ENCODE peak calls at places on chromosomes 13 and 19, in nine cellular contexts. One of them, this sample, is unnamed.

GRCh38 chr13:26377038-26377437 is 123.1 kb downstream of the CDK8 start:
- DNase-seq in AG09309: no peak
- DNase-seq in Caco-2: peak
- DNase-seq in psoas muscle: peak
- DNase-seq in fibroblast of lung: peak
- DNase-seq in spleen: no peak
- DNase-seq in right atrium auricular region: no peak
- DNase-seq in tibial artery: no peak
- DNase-seq in AG04450: no peak
- DNase-seq in this sample: no peak

GRCh38 chr19:44752123-44752815 is 3.8 kb downstream of the BCL3 start:
- DNase-seq in AG09309: no peak
- DNase-seq in Caco-2: no peak
- DNase-seq in psoas muscle: no peak
- DNase-seq in fibroblast of lung: no peak
- DNase-seq in spleen: no peak
- DNase-seq in right atrium auricular region: no peak
- DNase-seq in tibial artery: no peak
- DNase-seq in AG04450: no peak
- DNase-seq in this sample: no peak

GRCh38 chr13:60329221-60329983 is 67.6 kb upstream of the TDRD3 start:
- DNase-seq in AG09309: no peak
- DNase-seq in Caco-2: peak
- DNase-seq in psoas muscle: no peak
- DNase-seq in fibroblast of lung: peak
- DNase-seq in spleen: no peak
- DNase-seq in right atrium auricular region: no peak
- DNase-seq in tibial artery: no peak
- DNase-seq in AG04450: no peak
- DNase-seq in this sample: peak

GRCh38 chr13:39107484-39108040 is 69.3 kb downstream of the NHLRC3 start:
- DNase-seq in AG09309: no peak
- DNase-seq in Caco-2: no peak
- DNase-seq in psoas muscle: no peak
- DNase-seq in fibroblast of lung: no peak
- DNase-seq in spleen: no peak
- DNase-seq in right atrium auricular region: no peak
- DNase-seq in tibial artery: no peak
- DNase-seq in AG04450: no peak
- DNase-seq in this sample: no peak

GRCh38 chr13:70541451-70541850 is 433.2 kb upstream of the KLHL1 start:
- DNase-seq in AG09309: no peak
- DNase-seq in Caco-2: no peak
- DNase-seq in psoas muscle: no peak
- DNase-seq in fibroblast of lung: no peak
- DNase-seq in spleen: no peak
- DNase-seq in right atrium auricular region: no peak
- DNase-seq in tibial artery: no peak
- DNase-seq in AG04450: no peak
- DNase-seq in this sample: no peak

GRCh38 chr19:8269724-8270123 is 38.4 kb downstream of the CD320 start:
- DNase-seq in AG09309: no peak
- DNase-seq in Caco-2: no peak
- DNase-seq in psoas muscle: no peak
- DNase-seq in fibroblast of lung: no peak
- DNase-seq in spleen: no peak
- DNase-seq in right atrium auricular region: peak
- DNase-seq in tibial artery: no peak
- DNase-seq in AG04450: no peak
- DNase-seq in this sample: no peak

GRCh38 chr19:35557539-35558399 is 5.7 kb downstream of the ATP4A start:
- DNase-seq in AG09309: no peak
- DNase-seq in Caco-2: peak
- DNase-seq in psoas muscle: peak
- DNase-seq in fibroblast of lung: peak
- DNase-seq in spleen: peak
- DNase-seq in right atrium auricular region: no peak
- DNase-seq in tibial artery: no peak
- DNase-seq in AG04450: no peak
- DNase-seq in this sample: no peak

GRCh38 chr13:92842145-92842544 is 384.5 kb upstream of the GPC6 start:
- DNase-seq in AG09309: peak
- DNase-seq in Caco-2: no peak
- DNase-seq in psoas muscle: no peak
- DNase-seq in fibroblast of lung: peak
- DNase-seq in spleen: no peak
- DNase-seq in right atrium auricular region: no peak
- DNase-seq in tibial artery: no peak
- DNase-seq in AG04450: peak
- DNase-seq in this sample: peak

GRCh38 chr13:75398072-75398471 is 83.9 kb downstream of the TBC1D4 start:
- DNase-seq in AG09309: no peak
- DNase-seq in Caco-2: no peak
- DNase-seq in psoas muscle: no peak
- DNase-seq in fibroblast of lung: no peak
- DNase-seq in spleen: no peak
- DNase-seq in right atrium auricular region: no peak
- DNase-seq in tibial artery: no peak
- DNase-seq in AG04450: no peak
- DNase-seq in this sample: no peak

GRCh38 chr13:110911880-110912279 is 3.0 kb downstream of the ANKRD10 start:
- DNase-seq in AG09309: no peak
- DNase-seq in Caco-2: no peak
- DNase-seq in psoas muscle: no peak
- DNase-seq in fibroblast of lung: peak
- DNase-seq in spleen: no peak
- DNase-seq in right atrium auricular region: no peak
- DNase-seq in tibial artery: no peak
- DNase-seq in AG04450: no peak
- DNase-seq in this sample: no peak

GRCh38 chr19:4870025-4870700 is 2.7 kb upstream of the PLIN3 start:
- DNase-seq in AG09309: peak
- DNase-seq in Caco-2: peak
- DNase-seq in psoas muscle: peak
- DNase-seq in fibroblast of lung: peak
- DNase-seq in spleen: peak
- DNase-seq in right atrium auricular region: peak
- DNase-seq in tibial artery: no peak
- DNase-seq in AG04450: peak
- DNase-seq in this sample: peak

GRCh38 chr13:29504691-29505090 is 90.8 kb downstream of the SLC7A1 start:
- DNase-seq in AG09309: no peak
- DNase-seq in Caco-2: no peak
- DNase-seq in psoas muscle: no peak
- DNase-seq in fibroblast of lung: no peak
- DNase-seq in spleen: peak
- DNase-seq in right atrium auricular region: no peak
- DNase-seq in tibial artery: no peak
- DNase-seq in AG04450: no peak
- DNase-seq in this sample: no peak

GRCh38 chr13:44393391-44393790 is 19.8 kb downstream of the SERP2 start:
- DNase-seq in AG09309: no peak
- DNase-seq in Caco-2: no peak
- DNase-seq in psoas muscle: no peak
- DNase-seq in fibroblast of lung: peak
- DNase-seq in spleen: no peak
- DNase-seq in right atrium auricular region: no peak
- DNase-seq in tibial artery: peak
- DNase-seq in AG04450: no peak
- DNase-seq in this sample: peak

GRCh38 chr19:39297931-39298634 is 1.9 kb downstream of the IFNL1 start:
- DNase-seq in AG09309: no peak
- DNase-seq in Caco-2: no peak
- DNase-seq in psoas muscle: no peak
- DNase-seq in fibroblast of lung: no peak
- DNase-seq in spleen: peak
- DNase-seq in right atrium auricular region: no peak
- DNase-seq in tibial artery: peak
- DNase-seq in AG04450: no peak
- DNase-seq in this sample: no peak

GRCh38 chr13:80962855-80963254 is 621.9 kb upstream of the SPRY2 start:
- DNase-seq in AG09309: no peak
- DNase-seq in Caco-2: no peak
- DNase-seq in psoas muscle: no peak
- DNase-seq in fibroblast of lung: no peak
- DNase-seq in spleen: no peak
- DNase-seq in right atrium auricular region: no peak
- DNase-seq in tibial artery: no peak
- DNase-seq in AG04450: no peak
- DNase-seq in this sample: no peak

GRCh38 chr19:38917921-38918491 is 6.0 kb upstream of the CCER2 start:
- DNase-seq in AG09309: no peak
- DNase-seq in Caco-2: peak
- DNase-seq in psoas muscle: no peak
- DNase-seq in fibroblast of lung: no peak
- DNase-seq in spleen: peak
- DNase-seq in right atrium auricular region: no peak
- DNase-seq in tibial artery: peak
- DNase-seq in AG04450: no peak
- DNase-seq in this sample: no peak

GRCh38 chr13:75762066-75762937 is 126.2 kb downstream of the LMO7 start:
- DNase-seq in AG09309: no peak
- DNase-seq in Caco-2: peak
- DNase-seq in psoas muscle: no peak
- DNase-seq in fibroblast of lung: no peak
- DNase-seq in spleen: no peak
- DNase-seq in right atrium auricular region: no peak
- DNase-seq in tibial artery: no peak
- DNase-seq in AG04450: no peak
- DNase-seq in this sample: no peak

DNA sequence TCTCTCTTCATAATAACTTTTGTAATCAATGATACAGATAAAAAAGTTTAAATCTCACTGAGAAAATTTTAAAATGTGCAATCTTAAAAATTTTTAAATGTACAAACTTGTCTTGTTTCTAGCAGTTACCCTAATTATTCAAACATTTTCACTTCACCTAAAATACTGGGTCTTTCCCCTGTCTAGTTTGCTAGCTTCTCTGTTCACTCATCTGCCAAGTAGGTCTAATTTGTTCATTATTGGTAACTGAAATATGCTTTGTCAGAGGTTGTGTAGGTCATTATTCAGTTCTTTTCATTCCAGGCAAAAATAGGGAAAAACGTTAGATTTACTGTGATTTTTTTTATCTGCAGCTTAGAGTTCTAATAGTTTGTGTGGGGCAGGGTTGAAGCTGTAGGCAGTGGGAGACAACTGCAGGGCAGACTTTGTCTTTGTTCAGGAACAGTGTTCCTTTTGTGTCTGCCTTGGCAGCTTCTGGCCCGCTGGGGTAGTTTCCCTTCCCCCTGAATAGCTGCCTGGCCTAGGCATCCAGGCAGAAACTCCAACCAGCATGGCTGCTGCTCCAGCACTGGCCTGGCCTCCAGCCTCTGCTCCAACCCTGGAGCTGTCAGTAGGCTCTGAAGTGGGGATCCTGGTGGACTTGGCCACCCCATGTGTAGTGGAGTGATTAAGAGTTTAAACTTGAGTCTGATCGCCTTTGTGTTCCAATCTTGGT is 48.5 kb downstream of the WDFY2 start:
- DNase-seq in AG09309: no peak
- DNase-seq in Caco-2: no peak
- DNase-seq in psoas muscle: no peak
- DNase-seq in fibroblast of lung: no peak
- DNase-seq in spleen: no peak
- DNase-seq in right atrium auricular region: no peak
- DNase-seq in tibial artery: no peak
- DNase-seq in AG04450: no peak
- DNase-seq in this sample: no peak
- H3K4me3 ChIP-seq in AG09309: no peak
- H3K4me3 ChIP-seq in Caco-2: no peak
- H3K4me3 ChIP-seq in psoas muscle: no peak
- H3K4me3 ChIP-seq in fibroblast of lung: no peak
- H3K4me3 ChIP-seq in spleen: no peak
- H3K4me3 ChIP-seq in right atrium auricular region: no peak
- H3K4me3 ChIP-seq in tibial artery: no peak
- H3K4me3 ChIP-seq in AG04450: no peak
- H3K4me3 ChIP-seq in this sample: no peak

GRCh38 chr19:1113986-1114483 is 10.2 kb downstream of the GPX4 start:
- DNase-seq in AG09309: no peak
- DNase-seq in Caco-2: no peak
- DNase-seq in psoas muscle: no peak
- DNase-seq in fibroblast of lung: no peak
- DNase-seq in spleen: peak
- DNase-seq in right atrium auricular region: no peak
- DNase-seq in tibial artery: no peak
- DNase-seq in AG04450: no peak
- DNase-seq in this sample: no peak
- TF ChIP-seq CTCF in AG09309: no peak
- TF ChIP-seq CTCF in Caco-2: no peak
- TF ChIP-seq CTCF in psoas muscle: no peak
- TF ChIP-seq CTCF in fibroblast of lung: no peak
- TF ChIP-seq CTCF in spleen: no peak
- TF ChIP-seq CTCF in right atrium auricular region: no peak
- TF ChIP-seq CTCF in tibial artery: no peak
- TF ChIP-seq CTCF in AG04450: no peak
- TF ChIP-seq CTCF in this sample: no peak

GRCh38 chr13:20891034-20891433 is 11.5 kb downstream of the XPO4 start:
- DNase-seq in AG09309: no peak
- DNase-seq in Caco-2: no peak
- DNase-seq in psoas muscle: no peak
- DNase-seq in fibroblast of lung: no peak
- DNase-seq in spleen: no peak
- DNase-seq in right atrium auricular region: no peak
- DNase-seq in tibial artery: no peak
- DNase-seq in AG04450: no peak
- DNase-seq in this sample: no peak
- H3K4me3 ChIP-seq in AG09309: no peak
- H3K4me3 ChIP-seq in Caco-2: no peak
- H3K4me3 ChIP-seq in psoas muscle: no peak
- H3K4me3 ChIP-seq in fibroblast of lung: no peak
- H3K4me3 ChIP-seq in spleen: no peak
- H3K4me3 ChIP-seq in right atrium auricular region: no peak
- H3K4me3 ChIP-seq in tibial artery: no peak
- H3K4me3 ChIP-seq in AG04450: no peak
- H3K4me3 ChIP-seq in this sample: no peak

DNA sequence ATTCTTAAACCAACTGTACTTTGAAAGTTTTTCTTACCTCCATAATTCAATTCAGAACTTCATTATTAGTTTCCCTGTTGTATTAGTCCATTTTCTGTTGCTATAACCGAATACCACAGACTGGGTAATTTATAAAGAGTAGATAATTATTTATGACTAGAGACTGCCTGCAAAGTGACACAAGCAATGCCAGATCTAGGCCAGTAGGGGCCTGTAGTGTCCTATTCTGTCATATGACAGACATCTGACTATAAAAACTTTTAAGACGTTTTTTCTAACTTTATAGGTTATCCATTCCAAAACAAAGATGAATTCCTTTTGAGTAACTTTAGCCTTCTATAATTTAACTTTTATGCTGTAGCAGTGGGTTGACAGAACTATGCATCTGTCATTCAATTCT is 2783.8 kb downstream of the PCDH9 start:
- DNase-seq in AG09309: no peak
- DNase-seq in Caco-2: peak
- DNase-seq in psoas muscle: no peak
- DNase-seq in fibroblast of lung: no peak
- DNase-seq in spleen: no peak
- DNase-seq in right atrium auricular region: no peak
- DNase-seq in tibial artery: no peak
- DNase-seq in AG04450: no peak
- DNase-seq in this sample: no peak
- TF ChIP-seq CTCF in AG09309: peak
- TF ChIP-seq CTCF in Caco-2: peak
- TF ChIP-seq CTCF in psoas muscle: no peak
- TF ChIP-seq CTCF in fibroblast of lung: peak
- TF ChIP-seq CTCF in spleen: no peak
- TF ChIP-seq CTCF in right atrium auricular region: no peak
- TF ChIP-seq CTCF in tibial artery: peak
- TF ChIP-seq CTCF in AG04450: peak
- TF ChIP-seq CTCF in this sample: peak

GRCh38 chr19:18174983-18175382 is 1.4 kb downstream of the IFI30 start:
- DNase-seq in AG09309: no peak
- DNase-seq in Caco-2: no peak
- DNase-seq in psoas muscle: no peak
- DNase-seq in fibroblast of lung: no peak
- DNase-seq in spleen: peak
- DNase-seq in right atrium auricular region: no peak
- DNase-seq in tibial artery: no peak
- DNase-seq in AG04450: no peak
- DNase-seq in this sample: no peak
- H3K4me3 ChIP-seq in AG09309: no peak
- H3K4me3 ChIP-seq in Caco-2: no peak
- H3K4me3 ChIP-seq in psoas muscle: no peak
- H3K4me3 ChIP-seq in fibroblast of lung: no peak
- H3K4me3 ChIP-seq in spleen: peak
- H3K4me3 ChIP-seq in right atrium auricular region: no peak
- H3K4me3 ChIP-seq in tibial artery: peak
- H3K4me3 ChIP-seq in AG04450: no peak
- H3K4me3 ChIP-seq in this sample: peak

This sample was measured in retinal pigment epithelial cell.